ENCODE peak calls at places on chromosomes 2 and 18, in nine cellular contexts. L is MCF 10A; V is sciatic nerve; H is activated CD4-positive, alpha-beta T cell treated with anti-CD3 and anti-CD28 coated beads, Interleukin-2, amount 50 U/mL, for 48 hours; I is activated T-cell treated with anti-CD3 and anti-CD28 coated beads, Interleukin-2, amount 50 U/mL, for 24 hours; Z is stimulated activated CD4-positive, alpha-beta T cell treated with anti-CD3 and anti-CD28 coated beads, TNF-alpha, amount 100 ng/mL, for 4 hours; W is activated naive CD8-positive, alpha-beta T cell treated with anti-CD3 and anti-CD28 coated beads, Interleukin-2, amount 50 U/mL, for 24 hours; N is NCI-H510A treated with DMSO at 0.1 percent for 48 hours; G is psoas muscle. M is an unnamed sample.

GRCh38 chr2:124959582-124959981 is 934.5 kb downstream of the CNTNAP5 start:
- DNase-seq in L (peak; percentile 74), Z (no peak), V (no peak), I (no peak), W (no peak), H (no peak), N (no peak), G (no peak), M (no peak)

GRCh38 chr2:67463810-67464209 is 66.7 kb downstream of the ETAA1 start:
- DNase-seq in H (no peak), G (no peak), Z (no peak), I (no peak), N (peak; percentile 37), W (no peak), L (peak; percentile 97), V (no peak), M (peak; percentile 97)

GRCh38 chr2:217914878-217915277 is 87.9 kb downstream of the TNS1 start:
- DNase-seq in W (no peak), V (no peak), N (no peak), L (no peak), G (no peak), I (no peak), H (no peak), Z (no peak), M (no peak)

GRCh38 chr18:40929389-40929788 is 1025.6 kb upstream of the PIK3C3 start:
- DNase-seq in W (no peak), H (no peak), Z (no peak), G (no peak), V (no peak), I (no peak), L (no peak), N (no peak), M (no peak)

GRCh38 chr2:30444283-30444682 is 2.8 kb upstream of the LCLAT1 start:
- DNase-seq in W (no peak), Z (no peak), I (no peak), H (no peak), N (no peak), G (peak; percentile 58), V (no peak), L (no peak), M (no peak)

GRCh38 chr2:190910341-190911136 is 29.9 kb downstream of the GLS start:
- DNase-seq in N (no peak), G (no peak), L (peak; percentile 34), W (no peak), I (no peak), H (no peak), V (no peak), Z (no peak), M (no peak)

GRCh38 chr2:236008006-236008405 is 160.2 kb downstream of the GBX2 start:
- DNase-seq in L (no peak), G (no peak), W (no peak), Z (no peak), I (no peak), H (no peak), N (no peak), V (no peak), M (no peak)

GRCh38 chr2:191656389-191656788 is 21.5 kb upstream of the NABP1 start:
- DNase-seq in I (no peak), N (no peak), G (no peak), Z (no peak), H (no peak), W (no peak), L (peak; percentile 94), V (no peak), M (no peak)

GRCh38 chr2:237923507-237924163 is 43.2 kb upstream of the UBE2F start:
- DNase-seq in I (peak; percentile 91), H (peak; percentile 87), Z (peak; percentile 67), G (peak; percentile 79), N (no peak), W (peak; percentile 92), V (peak; percentile 87), L (peak; percentile 30), M (peak; percentile 12)

GRCh38 chr2:120108049-120108448 is 95.2 kb downstream of the EPB41L5 start:
- DNase-seq in N (peak; percentile 14), G (no peak), Z (no peak), W (no peak), H (no peak), L (peak; percentile 90), I (no peak), V (no peak), M (peak; percentile 63)

GRCh38 chr2:28544915-28545589 is 49.2 kb downstream of the PLB1 start:
- DNase-seq in W (peak; percentile 29), G (no peak), V (no peak), L (no peak), H (peak; percentile 43), I (peak; percentile 39), Z (no peak), N (no peak), M (no peak)

GRCh38 chr2:37767051-37767450 is 95.6 kb upstream of the CDC42EP3 start:
- DNase-seq in I (no peak), G (no peak), N (no peak), L (no peak), H (no peak), W (no peak), V (no peak), Z (no peak), M (no peak)

GRCh38 chr2:228140934-228141528 is 40.5 kb downstream of the SPHKAP start:
- DNase-seq in I (no peak), G (no peak), N (no peak), V (no peak), L (no peak), Z (no peak), W (no peak), H (no peak), M (no peak)

GRCh38 chr18:77203071-77203470 is 46.6 kb upstream of the GALR1 start:
- DNase-seq in Z (no peak), L (no peak), I (no peak), H (no peak), W (no peak), G (no peak), N (no peak), V (no peak), M (no peak)

GRCh38 chr2:61179701-61180639 is 18.0 kb downstream of the C2orf74 start:
- DNase-seq in H (no peak), W (no peak), L (peak; percentile 37), I (no peak), G (peak; percentile 62), V (no peak), Z (no peak), N (no peak), M (no peak)

GRCh38 chr2:224847961-224848850 is 132.0 kb upstream of the CCDC195 start:
- DNase-seq in H (no peak), G (no peak), Z (no peak), N (peak; percentile 41), V (no peak), W (no peak), L (peak; percentile 98), I (no peak), M (no peak)

GRCh38 chr2:164771897-164772296 is 69.7 kb downstream of the COBLL1 start:
- DNase-seq in Z (no peak), L (no peak), H (no peak), I (no peak), G (no peak), N (peak; percentile 14), V (no peak), W (no peak), M (no peak)

GRCh38 chr18:39939209-39939608 is 2015.8 kb upstream of the PIK3C3 start:
- DNase-seq in Z (no peak), W (no peak), L (no peak), H (no peak), G (no peak), I (no peak), V (no peak), N (no peak), M (no peak)

GRCh38 chr2:240974771-240975572 is 23.4 kb upstream of the SNED1 start:
- DNase-seq in N (no peak), W (no peak), H (no peak), L (no peak), I (no peak), G (peak; percentile 11), V (no peak), Z (no peak), M (no peak)

GRCh38 chr18:6960656-6961055 is 156.9 kb downstream of the LAMA1 start:
- DNase-seq in G (no peak), L (peak; percentile 48), I (no peak), N (no peak), W (no peak), V (no peak), Z (no peak), H (no peak), M (no peak)

GRCh38 chr18:23881778-23882177 is 132.8 kb upstream of the TTC39C start:
- DNase-seq in W (no peak), G (no peak), N (peak; percentile 54), V (no peak), I (no peak), H (no peak), Z (no peak), L (no peak), M (peak; percentile 58)

GRCh38 chr2:109663721-109664120 is 49.6 kb downstream of the SOWAHC start:
- DNase-seq in W (no peak), V (peak; percentile 75), G (peak; percentile 44), H (no peak), Z (no peak), N (no peak), I (no peak), L (peak; percentile 98), M (peak; percentile 42)

GRCh38 chr2:200845194-200845593 is 19.3 kb downstream of the CLK1 start:
- DNase-seq in I (no peak), G (no peak), Z (no peak), W (no peak), L (no peak), H (no peak), N (no peak), V (no peak), M (no peak)

GRCh38 chr18:6414118-6414722 is 491 bp downstream of the L3MBTL4 start:
- DNase-seq in Z (no peak), V (peak; percentile 74), I (peak; percentile 42), H (peak; percentile 28), G (peak; percentile 69), L (no peak), W (peak; percentile 56), N (peak; percentile 38), M (no peak)

GRCh38 chr2:60627412-60627811 is 74.0 kb upstream of the BCL11A start:
- DNase-seq in I (no peak), H (no peak), V (no peak), G (no peak), Z (no peak), L (no peak), W (no peak), N (no peak), M (no peak)